ENCODE peak calls at places on chromosome 22, in four cellular contexts. I is HTR-8/SVneo, J is NCI-H1930, Z is foreskin fibroblast. S is an unnamed sample.

GRCh38 chr22:21861856-21862255 is 5.6 kb downstream of the MAPK1 start:
- DNase-seq in J (no peak), Z (no peak), I (no peak), S (no peak)

GRCh38 chr22:21736084-21736642 is 569 bp upstream of the YPEL1 start:
- DNase-seq in J (no peak), Z (no peak), I (no peak), S (no peak)

GRCh38 chr22:48536691-48537591 is 1290.7 kb downstream of the BRD1 start:
- DNase-seq in Z (no peak), I (no peak), J (no peak), S (no peak)

GRCh38 chr22:26828311-26828710 is 170.9 kb downstream of the MIAT start:
- DNase-seq in J (no peak), Z (peak; percentile 6), I (no peak), S (no peak)

GRCh38 chr22:50576070-50576469 is 2.2 kb downstream of the CPT1B start:
- DNase-seq in I (no peak), J (peak; percentile 17), Z (no peak), S (peak; percentile 67)

GRCh38 chr22:45642966-45643365 is 28.7 kb upstream of the ATXN10 start:
- DNase-seq in J (no peak), I (no peak), Z (no peak), S (no peak)

GRCh38 chr22:21447694-21448402 is 19.3 kb upstream of the TMEM191C start:
- DNase-seq in J (no peak), Z (no peak), I (no peak), S (no peak)

GRCh38 chr22:31036671-31037550 is 44.2 kb upstream of the SMTN start:
- DNase-seq in I (peak; percentile 12), J (no peak), Z (peak; percentile 47), S (no peak)

GRCh38 chr22:50040717-50041116 is 17.4 kb downstream of the TTLL8 start:
- DNase-seq in I (no peak), Z (no peak), J (no peak), S (no peak)

GRCh38 chr22:23686416-23687024 is 4.3 kb upstream of the RGL4 start:
- DNase-seq in J (no peak), Z (no peak), I (no peak), S (no peak)

GRCh38 chr22:32745251-32745995 is 56.1 kb upstream of the TIMP3 start:
- DNase-seq in Z (peak; percentile 58), J (no peak), I (no peak), S (no peak)

GRCh38 chr22:26592368-26593015 is 2.6 kb upstream of the TPST2 start:
- DNase-seq in Z (no peak), J (no peak), I (no peak), S (no peak)

GRCh38 chr22:30010789-30011405 is 69.4 kb upstream of the HORMAD2 start:
- DNase-seq in I (no peak), J (no peak), Z (no peak), S (no peak)

GRCh38 chr22:45473626-45474237 is 29.0 kb upstream of the FBLN1 start:
- DNase-seq in Z (no peak), J (no peak), I (no peak), S (no peak)